ENCODE peak calls at places on chromosomes 4 and X, in four cellular contexts. One of them, this sample, is unnamed.
A peak's percentile ranks its signal among the peaks of the same experiment; 100 is the strongest.

GRCh38 chr4:140266958-140267568 is 106.4 kb upstream of the SCOC start:
- DNase-seq in AG08396: no peak
- DNase-seq in posterior cingulate gyrus: no peak
- DNase-seq in Right ventricle myocardium inferior: no peak
- DNase-seq in this sample: no peak

GRCh38 chr4:39469429-39470077 is 10.7 kb downstream of the LIAS start:
- DNase-seq in posterior cingulate gyrus: peak; percentile 16
- DNase-seq in Right ventricle myocardium inferior: no peak
- DNase-seq in AG08396: peak; percentile 60
- DNase-seq in this sample: peak; percentile 20

GRCh38 chr4:159051245-159052071 is 51.4 kb upstream of the RAPGEF2 start:
- DNase-seq in posterior cingulate gyrus: no peak
- DNase-seq in Right ventricle myocardium inferior: no peak
- DNase-seq in AG08396: no peak
- DNase-seq in this sample: no peak

GRCh38 chr4:47213971-47214370 is 182.6 kb downstream of the GABRB1 start:
- DNase-seq in posterior cingulate gyrus: no peak
- DNase-seq in Right ventricle myocardium inferior: peak; percentile 13
- DNase-seq in AG08396: peak; percentile 14
- DNase-seq in this sample: no peak

GRCh38 chr4:52037730-52038108 is 380 bp downstream of the SGCB start:
- DNase-seq in AG08396: peak; percentile 62
- DNase-seq in Right ventricle myocardium inferior: peak; percentile 70
- DNase-seq in posterior cingulate gyrus: peak; percentile 60
- DNase-seq in this sample: peak; percentile 23

GRCh38 chr4:149045731-149046130 is 603.5 kb upstream of the NR3C2 start:
- DNase-seq in AG08396: no peak
- DNase-seq in Right ventricle myocardium inferior: no peak
- DNase-seq in posterior cingulate gyrus: no peak
- DNase-seq in this sample: no peak

GRCh38 chr4:175125410-175126068 is 207.4 kb downstream of the ADAM29 start:
- DNase-seq in posterior cingulate gyrus: no peak
- DNase-seq in AG08396: no peak
- DNase-seq in Right ventricle myocardium inferior: no peak
- DNase-seq in this sample: no peak

GRCh38 chr4:2472187-2472586 is 3.3 kb downstream of the RNF4 start:
- DNase-seq in AG08396: peak; percentile 20
- DNase-seq in posterior cingulate gyrus: no peak
- DNase-seq in Right ventricle myocardium inferior: no peak
- DNase-seq in this sample: no peak

GRCh38 chr4:92175250-92175649 is 128.5 kb upstream of the GRID2 start:
- DNase-seq in Right ventricle myocardium inferior: no peak
- DNase-seq in posterior cingulate gyrus: no peak
- DNase-seq in AG08396: no peak
- DNase-seq in this sample: no peak

GRCh38 chr4:126242679-126243390 is 928.1 kb downstream of the FAT4 start:
- DNase-seq in posterior cingulate gyrus: no peak
- DNase-seq in Right ventricle myocardium inferior: no peak
- DNase-seq in AG08396: no peak
- DNase-seq in this sample: no peak

GRCh38 chr4:99821918-99822503 is 5.4 kb downstream of the DAPP1 start:
- DNase-seq in AG08396: no peak
- DNase-seq in Right ventricle myocardium inferior: no peak
- DNase-seq in posterior cingulate gyrus: no peak
- DNase-seq in this sample: no peak

GRCh38 chrX:149383852-149384251 is 121.3 kb downstream of the IDS start:
- DNase-seq in posterior cingulate gyrus: no peak
- DNase-seq in Right ventricle myocardium inferior: no peak
- DNase-seq in AG08396: no peak
- DNase-seq in this sample: no peak

GRCh38 chr4:53490965-53491622 is 100.2 kb downstream of the LNX1 start:
- DNase-seq in Right ventricle myocardium inferior: no peak
- DNase-seq in posterior cingulate gyrus: no peak
- DNase-seq in AG08396: peak; percentile 48
- DNase-seq in this sample: no peak

GRCh38 chr4:10369517-10369916 is 87.7 kb downstream of the ZNF518B start:
- DNase-seq in AG08396: no peak
- DNase-seq in posterior cingulate gyrus: no peak
- DNase-seq in Right ventricle myocardium inferior: no peak
- DNase-seq in this sample: no peak